ENCODE peak calls at places on chromosomes 16 and 17, in seven cellular contexts. One of them, this sample, is unnamed. For H3K36me3, the result is how much of the 10 kb centered on the place peaks cover.

GRCh38 chr17:27430383-27430840 is 25.8 kb upstream of the KSR1 start:
- DNase-seq in adrenal gland: no peak
- DNase-seq in prostate gland: no peak
- DNase-seq in heart left ventricle: no peak
- DNase-seq in K562: no peak
- DNase-seq in esophagus squamous epithelium: no peak
- DNase-seq in HCT116: no peak
- DNase-seq in this sample: no peak

GRCh38 chr16:78768226-78768625 is 668.8 kb downstream of the WWOX start:
- DNase-seq in HCT116: no peak
- DNase-seq in heart left ventricle: no peak
- DNase-seq in esophagus squamous epithelium: no peak
- DNase-seq in prostate gland: no peak
- DNase-seq in K562: no peak
- DNase-seq in adrenal gland: no peak
- DNase-seq in this sample: no peak

GRCh38 chr17:50290074-50290702 is 15.9 kb downstream of the TMEM92 start:
- DNase-seq in esophagus squamous epithelium: no peak
- DNase-seq in adrenal gland: peak
- DNase-seq in HCT116: peak
- DNase-seq in K562: no peak
- DNase-seq in heart left ventricle: peak
- DNase-seq in prostate gland: peak
- DNase-seq in this sample: peak

GRCh38 chr17:1598399-1599095 is 30.1 kb downstream of the SLC43A2 start:
- DNase-seq in prostate gland: no peak
- DNase-seq in K562: no peak
- DNase-seq in adrenal gland: no peak
- DNase-seq in heart left ventricle: no peak
- DNase-seq in HCT116: no peak
- DNase-seq in esophagus squamous epithelium: no peak
- DNase-seq in this sample: no peak

GRCh38 chr17:2854662-2855061 is 58.4 kb downstream of the RAP1GAP2 start:
- DNase-seq in heart left ventricle: peak
- DNase-seq in HCT116: no peak
- DNase-seq in K562: no peak
- DNase-seq in esophagus squamous epithelium: no peak
- DNase-seq in adrenal gland: peak
- DNase-seq in prostate gland: no peak
- DNase-seq in this sample: no peak

GRCh38 chr17:16407911-16408588 is 7.3 kb upstream of the TRPV2 start:
- DNase-seq in K562: peak
- DNase-seq in prostate gland: peak
- DNase-seq in esophagus squamous epithelium: no peak
- DNase-seq in HCT116: no peak
- DNase-seq in adrenal gland: peak
- DNase-seq in heart left ventricle: peak
- DNase-seq in this sample: no peak

GRCh38 chr16:1430759-1431496 is at the start of gene PERCC1:
- DNase-seq in K562: no peak
- DNase-seq in esophagus squamous epithelium: no peak
- DNase-seq in heart left ventricle: no peak
- DNase-seq in adrenal gland: no peak
- DNase-seq in HCT116: no peak
- DNase-seq in prostate gland: peak
- DNase-seq in this sample: no peak

GRCh38 chr16:2008009-2008526 is 1.6 kb downstream of the ZNF598 start:
- DNase-seq in heart left ventricle: no peak
- DNase-seq in adrenal gland: no peak
- DNase-seq in prostate gland: no peak
- DNase-seq in K562: no peak
- DNase-seq in HCT116: no peak
- DNase-seq in esophagus squamous epithelium: no peak
- DNase-seq in this sample: peak

GRCh38 chr17:59840329-59840907 is 52.3 kb downstream of the TUBD1 start:
- DNase-seq in heart left ventricle: no peak
- DNase-seq in adrenal gland: no peak
- DNase-seq in HCT116: no peak
- DNase-seq in esophagus squamous epithelium: no peak
- DNase-seq in prostate gland: no peak
- DNase-seq in K562: no peak
- DNase-seq in this sample: no peak

GRCh38 chr16:84446086-84446485 is 58.4 kb downstream of the MEAK7 start:
- DNase-seq in adrenal gland: no peak
- DNase-seq in esophagus squamous epithelium: no peak
- DNase-seq in prostate gland: no peak
- DNase-seq in HCT116: no peak
- DNase-seq in K562: no peak
- DNase-seq in heart left ventricle: no peak
- DNase-seq in this sample: no peak

GRCh38 chr17:62094175-62094574 is 29.1 kb upstream of the MED13 start:
- DNase-seq in adrenal gland: no peak
- DNase-seq in prostate gland: no peak
- DNase-seq in HCT116: no peak
- DNase-seq in heart left ventricle: no peak
- DNase-seq in esophagus squamous epithelium: no peak
- DNase-seq in K562: no peak
- DNase-seq in this sample: no peak
- H3K27ac ChIP-seq in adrenal gland: no peak
- H3K27ac ChIP-seq in prostate gland: no peak
- H3K27ac ChIP-seq in HCT116: no peak
- H3K27ac ChIP-seq in heart left ventricle: no peak
- H3K27ac ChIP-seq in esophagus squamous epithelium: peak
- H3K27ac ChIP-seq in K562: no peak
- H3K27ac ChIP-seq in this sample: no peak

GRCh38 chr17:80129006-80129565 is 17.8 kb downstream of the EIF4A3 start:
- DNase-seq in prostate gland: no peak
- DNase-seq in K562: no peak
- DNase-seq in adrenal gland: no peak
- DNase-seq in HCT116: no peak
- DNase-seq in heart left ventricle: no peak
- DNase-seq in esophagus squamous epithelium: no peak
- DNase-seq in this sample: no peak

GRCh38 chr17:80130992-80131391 is 15.9 kb downstream of the EIF4A3 start:
- DNase-seq in heart left ventricle: no peak
- DNase-seq in K562: no peak
- DNase-seq in esophagus squamous epithelium: no peak
- DNase-seq in prostate gland: no peak
- DNase-seq in adrenal gland: no peak
- DNase-seq in HCT116: no peak
- DNase-seq in this sample: no peak

GRCh38 chr17:80132906-80133625 is 13.9 kb downstream of the EIF4A3 start:
- DNase-seq in K562: no peak
- DNase-seq in heart left ventricle: no peak
- DNase-seq in adrenal gland: no peak
- DNase-seq in HCT116: no peak
- DNase-seq in esophagus squamous epithelium: no peak
- DNase-seq in prostate gland: no peak
- DNase-seq in this sample: no peak

GRCh38 chr17:80137131-80137530 is 9.8 kb downstream of the EIF4A3 start:
- DNase-seq in heart left ventricle: no peak
- DNase-seq in HCT116: no peak
- DNase-seq in esophagus squamous epithelium: no peak
- DNase-seq in K562: no peak
- DNase-seq in adrenal gland: no peak
- DNase-seq in prostate gland: no peak
- DNase-seq in this sample: no peak

GRCh38 chr17:80133626-80133970 is 13.3 kb downstream of the EIF4A3 start:
- DNase-seq in prostate gland: peak
- DNase-seq in heart left ventricle: no peak
- DNase-seq in HCT116: no peak
- DNase-seq in esophagus squamous epithelium: no peak
- DNase-seq in K562: no peak
- DNase-seq in adrenal gland: no peak
- DNase-seq in this sample: no peak
- H3K36me3 ChIP-seq in prostate gland: under half
- H3K36me3 ChIP-seq in heart left ventricle: half or more
- H3K36me3 ChIP-seq in HCT116: half or more
- H3K36me3 ChIP-seq in esophagus squamous epithelium: under half
- H3K36me3 ChIP-seq in K562: half or more
- H3K36me3 ChIP-seq in adrenal gland: under half
- H3K36me3 ChIP-seq in this sample: under half

GRCh38 chr17:75785770-75786538 is 1.3 kb downstream of the UNK start:
- DNase-seq in esophagus squamous epithelium: no peak
- DNase-seq in adrenal gland: no peak
- DNase-seq in heart left ventricle: no peak
- DNase-seq in K562: no peak
- DNase-seq in HCT116: no peak
- DNase-seq in prostate gland: no peak
- DNase-seq in this sample: no peak

GRCh38 chr17:75783069-75783783 is 1.4 kb upstream of the UNK start:
- DNase-seq in K562: no peak
- DNase-seq in adrenal gland: no peak
- DNase-seq in HCT116: peak
- DNase-seq in prostate gland: no peak
- DNase-seq in heart left ventricle: no peak
- DNase-seq in esophagus squamous epithelium: no peak
- DNase-seq in this sample: no peak

GRCh38 chr17:75785016-75785769 is 587 bp downstream of the UNK start:
- DNase-seq in heart left ventricle: peak
- DNase-seq in HCT116: peak
- DNase-seq in prostate gland: peak
- DNase-seq in adrenal gland: peak
- DNase-seq in esophagus squamous epithelium: peak
- DNase-seq in K562: peak
- DNase-seq in this sample: peak

GRCh38 chr17:75783803-75784472 is 668 bp upstream of the UNK start:
- DNase-seq in adrenal gland: peak
- DNase-seq in heart left ventricle: no peak
- DNase-seq in HCT116: no peak
- DNase-seq in esophagus squamous epithelium: no peak
- DNase-seq in K562: no peak
- DNase-seq in prostate gland: no peak
- DNase-seq in this sample: no peak

DNA sequence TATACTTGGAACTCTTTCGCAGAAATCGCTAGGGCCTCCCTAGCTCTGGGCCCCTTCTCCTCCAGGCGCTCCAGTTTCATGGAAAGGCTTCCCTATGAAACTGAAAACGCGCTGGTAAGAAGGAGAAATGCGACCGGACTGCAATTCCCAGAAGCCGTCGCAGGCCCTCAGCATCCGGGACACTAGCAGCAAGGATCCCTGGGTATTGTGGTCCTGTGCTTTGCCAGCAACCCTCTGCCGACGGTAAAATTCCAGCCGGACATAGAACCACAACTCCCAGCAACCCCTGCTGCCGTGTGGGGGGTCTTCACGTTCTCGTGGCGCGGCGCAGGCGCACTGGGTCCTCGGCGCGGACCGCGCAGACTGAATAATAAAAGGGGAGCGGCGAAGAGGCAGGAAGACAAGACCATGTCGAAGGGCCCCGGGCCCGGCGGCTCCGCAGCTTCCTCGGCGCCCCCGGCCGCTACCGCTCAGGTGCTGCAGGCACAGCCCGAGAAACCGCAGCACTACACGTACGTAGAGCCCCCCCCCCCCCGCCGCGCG is at the start of gene UNK:
- DNase-seq in K562: peak
- DNase-seq in HCT116: peak
- DNase-seq in adrenal gland: peak
- DNase-seq in heart left ventricle: peak
- DNase-seq in prostate gland: peak
- DNase-seq in esophagus squamous epithelium: peak
- DNase-seq in this sample: peak
- TF ChIP-seq POLR2A in K562: peak
- TF ChIP-seq POLR2A in HCT116: no peak
- TF ChIP-seq POLR2A in adrenal gland: peak
- TF ChIP-seq POLR2A in heart left ventricle: no peak
- TF ChIP-seq POLR2A in prostate gland: peak
- TF ChIP-seq POLR2A in esophagus squamous epithelium: no peak
- TF ChIP-seq POLR2A in this sample: peak

DNA sequence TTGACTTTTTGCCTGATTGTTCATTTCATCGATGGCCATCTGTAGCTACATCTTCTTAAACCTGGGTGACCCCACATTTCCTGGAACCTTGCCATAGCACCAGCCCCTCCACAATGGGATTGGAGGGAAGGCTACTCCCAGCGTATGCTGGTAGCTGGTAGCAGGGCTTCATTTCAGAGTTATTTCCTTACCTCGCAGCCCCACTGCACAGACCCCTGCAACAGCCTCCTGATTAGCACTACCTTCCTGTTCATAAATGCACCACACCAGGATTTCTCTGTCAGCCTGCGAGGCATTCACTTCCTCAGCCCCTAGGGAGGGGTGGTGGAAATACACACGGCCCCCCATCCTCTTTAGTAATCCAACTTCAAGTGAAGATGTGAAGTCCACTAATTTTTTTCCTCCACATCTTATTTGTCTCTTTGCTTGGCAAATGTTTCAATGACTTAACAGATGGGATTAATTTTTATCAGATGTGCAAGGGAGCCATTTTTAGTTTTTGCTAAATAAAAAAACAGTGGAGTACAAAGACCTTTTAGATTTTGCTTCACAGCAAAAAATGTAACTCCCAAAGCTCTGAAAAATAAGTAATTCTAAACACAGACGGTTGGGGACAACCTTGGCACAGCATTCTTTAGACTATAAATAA is 76.6 kb downstream of the CLEC16A start:
- DNase-seq in adrenal gland: no peak
- DNase-seq in heart left ventricle: no peak
- DNase-seq in esophagus squamous epithelium: no peak
- DNase-seq in HCT116: no peak
- DNase-seq in prostate gland: no peak
- DNase-seq in K562: peak
- DNase-seq in this sample: no peak
- H3K27ac ChIP-seq in adrenal gland: no peak
- H3K27ac ChIP-seq in heart left ventricle: no peak
- H3K27ac ChIP-seq in esophagus squamous epithelium: peak
- H3K27ac ChIP-seq in HCT116: no peak
- H3K27ac ChIP-seq in prostate gland: no peak
- H3K27ac ChIP-seq in K562: no peak
- H3K27ac ChIP-seq in this sample: no peak

GRCh38 chr16:19704321-19705130 is 13.5 kb downstream of the KNOP1 start:
- DNase-seq in esophagus squamous epithelium: no peak
- DNase-seq in adrenal gland: peak
- DNase-seq in prostate gland: no peak
- DNase-seq in K562: no peak
- DNase-seq in HCT116: no peak
- DNase-seq in heart left ventricle: no peak
- DNase-seq in this sample: no peak
- H3K36me3 ChIP-seq in esophagus squamous epithelium: under half
- H3K36me3 ChIP-seq in adrenal gland: under half
- H3K36me3 ChIP-seq in prostate gland: under half
- H3K36me3 ChIP-seq in K562: half or more
- H3K36me3 ChIP-seq in HCT116: under half
- H3K36me3 ChIP-seq in heart left ventricle: half or more
- H3K36me3 ChIP-seq in this sample: under half

GRCh38 chr16:57133911-57134310 is 41.5 kb downstream of the CPNE2 start:
- DNase-seq in adrenal gland: no peak
- DNase-seq in heart left ventricle: no peak
- DNase-seq in K562: no peak
- DNase-seq in HCT116: no peak
- DNase-seq in esophagus squamous epithelium: no peak
- DNase-seq in prostate gland: no peak
- DNase-seq in this sample: no peak
- TF ChIP-seq POLR2A in adrenal gland: no peak
- TF ChIP-seq POLR2A in heart left ventricle: no peak
- TF ChIP-seq POLR2A in K562: no peak
- TF ChIP-seq POLR2A in HCT116: no peak
- TF ChIP-seq POLR2A in esophagus squamous epithelium: no peak
- TF ChIP-seq POLR2A in prostate gland: no peak
- TF ChIP-seq POLR2A in this sample: no peak

This sample was measured in breast epithelium.